ENCODE peak calls at places on chromosome 21, in nine cellular contexts. X is ecto neural progenitor cell, U is HFFc6, F is globus pallidus, D is H9, H is H4, O is mucosa of descending colon, E is glutamatergic neuron, K is D341Med. R is an unnamed sample.

GRCh38 chr21:45031231-45032191 is 42.9 kb upstream of the ADARB1 start:
- DNase-seq in X (peak), U (no peak), F (no peak), D (peak), H (no peak), O (no peak), E (no peak), K (no peak), R (no peak)

GRCh38 chr21:42010507-42011493 is 640 bp upstream of the ZBTB21 start:
- DNase-seq in X (peak), U (no peak), F (peak), D (peak), H (no peak), O (peak), E (peak), K (peak), R (peak)

GRCh38 chr21:29487154-29487553 is 188.4 kb downstream of the BACH1 start:
- DNase-seq in X (no peak), U (no peak), F (peak), D (no peak), H (no peak), O (no peak), E (no peak), K (no peak), R (no peak)

GRCh38 chr21:41369915-41370839 is 8.3 kb downstream of the MX2 start:
- DNase-seq in X (no peak), U (no peak), F (no peak), D (no peak), H (no peak), O (peak), E (no peak), K (no peak), R (peak)

GRCh38 chr21:44337941-44338895 is 972 bp downstream of the CFAP410 start:
- DNase-seq in X (peak), U (peak), F (peak), D (peak), H (peak), O (peak), E (peak), K (peak), R (peak)

GRCh38 chr21:43306911-43307676 is 119.8 kb downstream of the SIK1 start:
- DNase-seq in X (no peak), U (peak), F (no peak), D (no peak), H (peak), O (peak), E (peak), K (no peak), R (no peak)

GRCh38 chr21:34072145-34073031 is 990 bp upstream of the MRPS6 start:
- DNase-seq in X (no peak), U (no peak), F (peak), D (no peak), H (no peak), O (no peak), E (no peak), K (no peak), R (peak)

GRCh38 chr21:18499761-18500376 is 96.3 kb upstream of the TMPRSS15 start:
- DNase-seq in X (peak), U (peak), F (peak), D (no peak), H (peak), O (no peak), E (peak), K (peak), R (peak)

GRCh38 chr21:44299458-44300261 is at the start of gene PFKL:
- DNase-seq in X (peak), U (peak), F (peak), D (peak), H (peak), O (peak), E (peak), K (peak), R (peak)

GRCh38 chr21:34875830-34876229 is 173.3 kb downstream of the RUNX1 start:
- DNase-seq in X (no peak), U (no peak), F (no peak), D (no peak), H (no peak), O (no peak), E (no peak), K (no peak), R (no peak)

GRCh38 chr21:37866027-37866426 is 50.2 kb downstream of the KCNJ6 start:
- DNase-seq in X (no peak), U (no peak), F (peak), D (no peak), H (no peak), O (no peak), E (no peak), K (no peak), R (no peak)

GRCh38 chr21:42042651-42043050 is 28.5 kb upstream of the UMODL1 start:
- DNase-seq in X (no peak), U (no peak), F (no peak), D (no peak), H (no peak), O (peak), E (no peak), K (no peak), R (no peak)